ENCODE peak calls at places on chromosomes 3 and 15, in seven cellular contexts. N, E, F, S, Q, J and P are unnamed samples.

GRCh38 chr3:60215952-60216351 is 1035.3 kb downstream of the FHIT start:
- DNase-seq in N (no peak), E (no peak), F (no peak), S (no peak), Q (no peak), J (no peak), P (no peak)

GRCh38 chr15:28886431-28887343 is 913 bp downstream of the APBA2 start:
- DNase-seq in N (no peak), E (peak; percentile 71), F (no peak), S (no peak), Q (no peak), J (no peak), P (no peak)

GRCh38 chr3:159604151-159604581 is 384.5 kb upstream of the IL12A start:
- DNase-seq in N (no peak), E (no peak), F (no peak), S (no peak), Q (peak; percentile 46), J (no peak), P (no peak)

GRCh38 chr3:130850846-130851245 is 43.0 kb upstream of the ATP2C1 start:
- DNase-seq in N (no peak), E (no peak), F (no peak), S (no peak), Q (no peak), J (no peak), P (no peak)

GRCh38 chr3:123287051-123287961 is 85.6 kb downstream of the SEC22A start:
- DNase-seq in N (no peak), E (peak; percentile 23), F (no peak), S (no peak), Q (no peak), J (no peak), P (no peak)

GRCh38 chr3:123326531-123326930 is 122.4 kb downstream of the ADCY5 start:
- DNase-seq in N (no peak), E (no peak), F (no peak), S (no peak), Q (no peak), J (no peak), P (no peak)

GRCh38 chr3:112806903-112807302 is 39.8 kb downstream of the CD200R1L start:
- DNase-seq in N (no peak), E (no peak), F (no peak), S (no peak), Q (no peak), J (no peak), P (no peak)

GRCh38 chr3:77513541-77513940 is 473.6 kb downstream of the ROBO2 start:
- DNase-seq in N (no peak), E (no peak), F (no peak), S (no peak), Q (peak; percentile 11), J (no peak), P (no peak)

GRCh38 chr3:155809181-155809580 is 3.1 kb upstream of the C3orf33 start:
- DNase-seq in N (no peak), E (no peak), F (no peak), S (no peak), Q (peak; percentile 60), J (no peak), P (no peak)

GRCh38 chr15:38130200-38130567 is 122.5 kb upstream of the SPRED1 start:
- DNase-seq in N (no peak), E (no peak), F (no peak), S (no peak), Q (no peak), J (no peak), P (no peak)

GRCh38 chr15:66864086-66864830 is 162.2 kb downstream of the SMAD6 start:
- DNase-seq in N (no peak), E (peak; percentile 1), F (no peak), S (no peak), Q (no peak), J (no peak), P (no peak)

GRCh38 chr3:73563896-73564582 is 60.7 kb downstream of the PDZRN3 start:
- DNase-seq in N (no peak), E (no peak), F (no peak), S (no peak), Q (peak; percentile 22), J (no peak), P (no peak)

GRCh38 chr3:173894-174293 is 22.7 kb upstream of the CHL1 start:
- DNase-seq in N (no peak), E (no peak), F (no peak), S (no peak), Q (no peak), J (no peak), P (no peak)

GRCh38 chr15:49823987-49824538 is 203.2 kb downstream of the DTWD1 start:
- DNase-seq in N (no peak), E (no peak), F (no peak), S (no peak), Q (no peak), J (no peak), P (no peak)

GRCh38 chr3:37707428-37708372 is 154.0 kb upstream of the CTDSPL start:
- DNase-seq in N (no peak), E (no peak), F (no peak), S (no peak), Q (no peak), J (no peak), P (no peak)

GRCh38 chr3:139281512-139282196 is 62.2 kb upstream of the MRPS22 start:
- DNase-seq in N (no peak), E (no peak), F (no peak), S (no peak), Q (peak; percentile 88), J (no peak), P (no peak)

GRCh38 chr3:63050548-63050947 is 175.3 kb upstream of the CADPS start:
- DNase-seq in N (no peak), E (no peak), F (no peak), S (no peak), Q (no peak), J (no peak), P (no peak)

GRCh38 chr3:123286308-123287023 is 84.7 kb downstream of the SEC22A start:
- DNase-seq in N (peak; percentile 84), E (peak; percentile 94), F (no peak), S (peak; percentile 22), Q (peak; percentile 65), J (peak; percentile 50), P (peak; percentile 74)

GRCh38 chr15:39479916-39480315 is 101.0 kb upstream of the THBS1 start:
- DNase-seq in N (no peak), E (no peak), F (no peak), S (no peak), Q (no peak), J (peak; percentile 82), P (no peak)

GRCh38 chr3:14760185-14760584 is 58.6 kb upstream of the FGD5 start:
- DNase-seq in N (no peak), E (no peak), F (no peak), S (no peak), Q (no peak), J (no peak), P (no peak)

GRCh38 chr3:53236112-53236841 is 19.5 kb downstream of the TKT start:
- DNase-seq in N (no peak), E (peak; percentile 77), F (no peak), S (peak; percentile 87), Q (peak; percentile 85), J (peak; percentile 67), P (no peak)

GRCh38 chr3:10570196-10570946 is 65.0 kb upstream of the ATP2B2 start:
- DNase-seq in N (no peak), E (no peak), F (no peak), S (no peak), Q (no peak), J (no peak), P (no peak)

GRCh38 chr15:86645861-86646393 is 566.3 kb downstream of the AGBL1 start:
- DNase-seq in N (no peak), E (no peak), F (no peak), S (no peak), Q (no peak), J (no peak), P (no peak)

GRCh38 chr15:96869122-96869521 is 538.6 kb downstream of the NR2F2 start:
- DNase-seq in N (no peak), E (no peak), F (no peak), S (no peak), Q (no peak), J (no peak), P (no peak)

GRCh38 chr15:51757463-51757862 is 6.1 kb downstream of the TMOD2 start:
- DNase-seq in N (no peak), E (peak; percentile 38), F (no peak), S (no peak), Q (no peak), J (no peak), P (no peak)

GRCh38 chr3:160232014-160232413 is 6.8 kb downstream of the C3orf80 start:
- DNase-seq in N (no peak), E (no peak), F (no peak), S (no peak), Q (no peak), J (no peak), P (no peak)

GRCh38 chr15:81225161-81225671 is 28.5 kb downstream of the IL16 start:
- DNase-seq in N (no peak), E (no peak), F (no peak), S (no peak), Q (no peak), J (peak; percentile 79), P (no peak)

GRCh38 chr3:110629917-110630316 is 441.7 kb upstream of the NECTIN3 start:
- DNase-seq in N (no peak), E (no peak), F (no peak), S (no peak), Q (no peak), J (no peak), P (no peak)